ENCODE peak calls at places on chromosomes 11 and 22, in eight cellular contexts. A is breast epithelium, I is transverse colon, F is HCT116, Y is GM23338, X is sigmoid colon, J is stomach, H is HL-60. V is an unnamed sample.

GRCh38 chr11:123853038-123853437 is 32.4 kb downstream of the TMEM225 start:
- DNase-seq in A (no peak), Y (peak), F (no peak), J (no peak), X (no peak), I (no peak), H (no peak), V (no peak)

GRCh38 chr11:92826136-92826535 is 143.3 kb upstream of the MTNR1B start:
- DNase-seq in A (no peak), H (no peak), X (no peak), I (no peak), F (no peak), J (no peak), Y (no peak), V (no peak)

GRCh38 chr11:67178878-67179277 is 59.8 kb downstream of the KDM2A start:
- DNase-seq in J (no peak), A (no peak), Y (no peak), H (no peak), F (no peak), X (no peak), I (no peak), V (no peak)

GRCh38 chr11:94132152-94132558 is 3.5 kb downstream of the PANX1 start:
- DNase-seq in Y (no peak), A (no peak), H (no peak), J (no peak), I (peak), F (no peak), X (no peak), V (no peak)

GRCh38 chr11:119773016-119773415 is 44.0 kb upstream of the NECTIN1 start:
- DNase-seq in H (no peak), Y (no peak), J (no peak), X (no peak), F (no peak), I (no peak), A (no peak), V (no peak)

GRCh38 chr22:33328789-33329296 is 270.7 kb upstream of the SYN3 start:
- DNase-seq in H (no peak), X (no peak), Y (peak), J (no peak), I (no peak), F (no peak), A (no peak), V (no peak)

GRCh38 chr11:118342503-118343161 is at the start of gene CD3D:
- DNase-seq in A (no peak), Y (peak), X (no peak), J (no peak), H (no peak), I (no peak), F (no peak), V (no peak)

GRCh38 chr11:2100361-2101170 is 38.6 kb downstream of the IGF2 start:
- DNase-seq in H (no peak), X (peak), F (no peak), I (peak), J (peak), Y (no peak), A (peak), V (peak)

GRCh38 chr22:48535868-48536690 is 1291.6 kb downstream of the BRD1 start:
- DNase-seq in F (no peak), X (no peak), Y (no peak), I (no peak), A (no peak), H (no peak), J (no peak), V (no peak)

GRCh38 chr22:29635734-29636357 is 32.4 kb downstream of the NF2 start:
- DNase-seq in A (no peak), H (peak), X (no peak), Y (peak), F (peak), I (no peak), J (no peak), V (no peak)

GRCh38 chr11:13859986-13860385 is 102.5 kb upstream of the SPON1 start:
- DNase-seq in I (no peak), J (no peak), Y (no peak), H (no peak), F (no peak), A (no peak), X (no peak), V (no peak)

GRCh38 chr22:48836673-48837340 is 990.9 kb downstream of the BRD1 start:
- DNase-seq in H (no peak), J (no peak), F (no peak), Y (no peak), I (no peak), X (no peak), A (no peak), V (no peak)

GRCh38 chr11:93791493-93791892 is 7.4 kb downstream of the MED17 start:
- DNase-seq in X (no peak), J (no peak), A (no peak), H (no peak), F (no peak), I (no peak), Y (no peak), V (no peak)

GRCh38 chr11:48116843-48117242 is 99.8 kb upstream of the OR4B1 start:
- DNase-seq in A (no peak), H (no peak), Y (peak), I (no peak), J (no peak), F (no peak), X (no peak), V (no peak)

GRCh38 chr22:47129902-47130301 is 367.5 kb downstream of the TBC1D22A start:
- DNase-seq in Y (no peak), J (peak), I (peak), X (no peak), F (peak), A (no peak), H (peak), V (no peak)

GRCh38 chr22:40046126-40046525 is 51.4 kb downstream of the FAM83F start:
- DNase-seq in I (no peak), A (no peak), Y (no peak), J (no peak), H (no peak), X (no peak), F (no peak), V (no peak)

GRCh38 chr11:107123022-107123421 is 104.7 kb upstream of the GUCY1A2 start:
- DNase-seq in F (no peak), J (no peak), A (no peak), I (no peak), H (no peak), X (no peak), Y (no peak), V (no peak)

GRCh38 chr11:13861411-13861810 is 101.1 kb upstream of the SPON1 start:
- DNase-seq in Y (no peak), A (no peak), H (no peak), F (no peak), I (no peak), X (no peak), J (no peak), V (no peak)

GRCh38 chr11:76206077-76206326 is 300 bp downstream of the WNT11 start:
- DNase-seq in H (no peak), I (peak), Y (no peak), F (no peak), X (no peak), A (no peak), J (no peak), V (no peak)

GRCh38 chr22:45451988-45452387 is 38.5 kb downstream of the RIBC2 start:
- DNase-seq in A (no peak), Y (no peak), F (no peak), H (no peak), J (no peak), X (no peak), I (no peak), V (no peak)

GRCh38 chr11:119567667-119568582 is 145.0 kb upstream of the THY1 start:
- DNase-seq in F (no peak), H (no peak), Y (peak), I (no peak), A (no peak), J (no peak), X (peak), V (no peak)

GRCh38 chr11:870127-870413 is 27.4 kb downstream of the TSPAN4 start:
- DNase-seq in J (no peak), Y (peak), A (no peak), I (no peak), F (no peak), X (no peak), H (no peak), V (no peak)
- TF ChIP-seq POLR2AphosphoS5 in J (no peak), Y (no peak), A (no peak), I (no peak), F (no peak), X (no peak), H (no peak), V (no peak)

DNA sequence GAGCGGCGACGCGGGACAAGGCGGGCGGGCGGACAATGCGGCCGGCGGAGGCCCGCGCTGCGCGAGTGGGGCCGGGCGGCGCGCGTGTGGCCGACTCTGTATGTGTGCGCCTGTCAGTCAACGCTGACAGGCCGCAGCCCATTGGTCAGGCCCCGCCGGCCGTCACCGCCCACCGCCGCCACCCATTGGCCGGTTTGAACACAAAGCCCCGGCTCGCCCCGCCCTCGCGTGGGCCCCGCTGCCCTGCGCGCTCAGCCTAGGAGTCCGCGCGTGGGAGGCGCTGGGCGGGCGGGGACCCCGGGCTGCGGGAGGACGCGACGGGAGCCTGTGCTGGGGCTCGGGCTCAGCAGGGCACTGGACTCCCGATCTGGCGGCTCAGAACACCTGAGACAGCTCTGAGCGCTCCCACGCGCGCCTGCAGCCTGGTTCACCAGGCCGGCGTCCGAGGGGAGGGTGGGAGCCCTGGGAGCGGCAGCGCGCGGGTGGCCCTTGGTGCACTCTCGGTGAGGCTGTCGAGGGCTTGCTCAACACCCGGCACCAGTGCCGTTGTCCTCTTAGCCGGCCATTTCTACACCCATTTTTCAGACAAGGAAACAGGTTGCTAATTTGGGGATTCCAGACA is at the start of gene SUN2:
- DNase-seq in Y (peak), J (peak), A (peak), F (no peak), X (peak), H (peak), I (peak), V (peak)
- TF ChIP-seq POLR2AphosphoS5 in Y (peak), J (peak), A (no peak), F (peak), X (peak), H (peak), I (peak), V (no peak)

GRCh38 chr22:38033522-38034277 is 23.5 kb upstream of the PICK1 start:
- DNase-seq in A (no peak), X (peak), H (no peak), J (no peak), Y (no peak), F (no peak), I (no peak), V (no peak)

GRCh38 chr22:38034278-38034882 is 22.8 kb upstream of the PICK1 start:
- DNase-seq in H (peak), Y (peak), I (peak), F (peak), X (peak), A (peak), J (peak), V (no peak)

GRCh38 chr22:38031491-38031890 is 25.7 kb upstream of the PICK1 start:
- DNase-seq in Y (no peak), X (no peak), H (no peak), I (no peak), F (no peak), J (no peak), A (no peak), V (no peak)

GRCh38 chr22:38034884-38035529 is 22.2 kb upstream of the PICK1 start:
- DNase-seq in J (no peak), I (no peak), A (no peak), Y (no peak), F (no peak), H (no peak), X (no peak), V (no peak)

GRCh38 chr22:38032681-38033521 is 24.3 kb upstream of the PICK1 start:
- DNase-seq in A (no peak), J (no peak), X (peak), H (peak), F (no peak), Y (no peak), I (no peak), V (no peak)
- TF ChIP-seq POLR2AphosphoS5 in A (no peak), J (no peak), X (peak), H (no peak), F (no peak), Y (no peak), I (no peak), V (no peak)

GRCh38 chr11:10694481-10695239 is 1.1 kb upstream of the IRAG1 start:
- DNase-seq in J (no peak), I (no peak), F (no peak), X (no peak), H (no peak), Y (no peak), A (no peak), V (no peak)
- TF ChIP-seq POLR2AphosphoS5 in J (no peak), I (no peak), F (no peak), X (no peak), H (no peak), Y (no peak), A (no peak), V (no peak)

DNA sequence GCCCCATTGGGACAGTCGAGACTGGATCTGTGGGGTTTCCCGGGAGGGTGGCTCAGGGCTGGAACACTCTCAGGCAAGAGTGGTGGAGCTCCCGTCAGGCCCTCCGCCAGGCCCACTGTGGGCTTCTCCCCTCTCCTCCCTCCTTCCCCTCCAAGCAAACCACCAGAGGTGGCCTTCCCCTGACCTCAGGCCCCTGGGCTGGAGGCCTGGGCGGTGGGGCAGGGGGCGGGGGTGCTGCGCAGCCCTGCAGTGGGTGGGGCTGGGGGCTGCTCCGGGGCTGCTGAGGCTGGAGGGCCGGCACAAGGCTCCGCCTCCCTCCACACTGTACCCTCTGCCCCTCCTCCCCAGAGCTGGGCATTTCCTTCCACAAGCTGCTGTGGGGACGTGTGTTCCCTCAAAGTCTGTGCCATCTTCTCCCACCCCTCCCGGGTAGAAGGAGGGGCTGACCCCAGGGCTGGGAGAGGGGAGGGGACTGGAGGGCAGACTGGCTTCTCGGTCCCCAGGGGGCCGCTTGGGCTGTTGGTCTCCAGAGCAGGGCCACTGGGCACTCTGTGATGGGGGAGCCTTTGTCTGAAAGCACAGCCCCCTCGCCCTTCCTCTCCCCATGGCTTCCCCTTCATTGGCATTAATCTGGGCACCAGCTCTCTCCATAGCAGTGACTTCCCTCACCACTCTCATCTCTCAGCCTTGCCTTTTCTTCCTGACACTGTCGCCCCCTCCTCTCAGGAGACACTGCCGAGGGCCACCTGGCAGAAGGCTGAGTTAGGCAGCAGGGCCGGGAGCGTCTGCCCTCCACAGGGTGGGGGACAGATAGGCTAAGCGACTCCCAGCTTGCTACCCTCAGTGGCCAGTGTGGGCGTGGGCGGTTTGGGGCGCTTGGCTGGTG is 7.1 kb downstream of the RCOR2 start:
- DNase-seq in I (no peak), J (no peak), F (no peak), Y (peak), H (no peak), X (no peak), A (no peak), V (no peak)
- TF ChIP-seq POLR2AphosphoS5 in I (no peak), J (no peak), F (no peak), Y (no peak), H (no peak), X (no peak), A (no peak), V (no peak)

GRCh38 chr11:20160425-20161229 is at the start of gene DBX1:
- DNase-seq in Y (peak), X (no peak), F (no peak), H (no peak), A (no peak), J (no peak), I (no peak), V (no peak)
- TF ChIP-seq POLR2AphosphoS5 in Y (no peak), X (no peak), F (no peak), H (no peak), A (no peak), J (no peak), I (no peak), V (no peak)

DNA sequence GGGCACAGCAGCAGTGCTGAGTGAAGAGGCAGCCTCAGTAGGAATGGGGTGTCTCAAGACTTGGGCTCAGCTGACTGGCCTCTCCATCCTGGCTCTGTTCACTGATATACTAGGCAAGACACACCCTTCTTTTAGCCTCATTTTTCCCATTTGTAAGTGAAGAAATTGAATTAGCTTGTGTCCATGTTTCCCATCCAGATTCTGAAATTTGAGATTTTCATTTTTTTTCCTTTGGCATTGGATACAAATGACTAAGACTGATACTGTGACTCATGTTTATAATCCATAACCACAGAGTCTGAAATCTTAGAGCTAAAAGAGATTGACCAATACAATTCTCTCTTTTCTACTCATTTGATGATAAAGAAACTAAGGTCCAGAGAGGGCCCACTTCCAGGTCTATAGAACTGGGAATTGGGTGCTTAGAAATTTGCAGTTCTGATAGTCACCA is 110.9 kb downstream of the KCNC1 start:
- DNase-seq in Y (no peak), X (no peak), J (no peak), F (no peak), A (no peak), I (no peak), H (no peak), V (no peak)
- TF ChIP-seq POLR2AphosphoS5 in Y (no peak), X (no peak), J (no peak), F (no peak), A (no peak), I (no peak), H (no peak), V (no peak)

DNA sequence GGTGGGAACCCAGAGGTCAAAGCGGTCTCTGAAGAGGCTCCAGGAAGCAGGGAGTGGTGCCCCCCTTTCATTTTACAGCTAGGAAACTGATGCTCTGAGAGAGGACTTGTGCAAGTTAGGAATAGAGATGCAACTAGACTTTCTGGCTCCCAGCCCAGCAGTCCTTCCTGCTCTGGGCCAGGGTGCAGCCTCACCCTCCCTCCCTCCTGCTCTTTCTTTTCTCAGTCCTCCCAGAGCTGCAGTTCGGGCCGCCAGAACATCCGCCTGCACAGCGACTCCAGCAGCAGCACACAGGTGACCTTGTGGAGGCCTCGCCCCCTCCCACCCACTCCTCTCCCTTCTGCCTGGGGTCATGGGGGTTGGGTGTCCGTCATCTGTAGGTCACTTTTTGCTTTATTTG is 51.5 kb downstream of the LHFPL7 start:
- DNase-seq in J (peak), X (peak), H (peak), F (peak), Y (peak), A (peak), I (peak), V (peak)
- TF ChIP-seq POLR2AphosphoS5 in J (no peak), X (no peak), H (no peak), F (no peak), Y (no peak), A (no peak), I (no peak), V (no peak)

GRCh38 chr22:38482662-38483308 is 14.9 kb downstream of the KDELR3 start:
- DNase-seq in F (no peak), X (no peak), J (no peak), A (no peak), I (no peak), Y (no peak), H (no peak), V (peak)

GRCh38 chr22:38481871-38482332 is 14.0 kb downstream of the KDELR3 start:
- DNase-seq in A (no peak), H (no peak), F (no peak), Y (no peak), J (no peak), X (no peak), I (no peak), V (no peak)

GRCh38 chr22:38485783-38486182 is 17.9 kb downstream of the KDELR3 start:
- DNase-seq in H (no peak), A (no peak), F (no peak), Y (no peak), I (no peak), X (no peak), J (no peak), V (peak)

GRCh38 chr22:38481162-38481870 is 13.4 kb downstream of the KDELR3 start:
- DNase-seq in J (no peak), H (no peak), Y (no peak), A (no peak), F (no peak), X (no peak), I (no peak), V (no peak)

DNA sequence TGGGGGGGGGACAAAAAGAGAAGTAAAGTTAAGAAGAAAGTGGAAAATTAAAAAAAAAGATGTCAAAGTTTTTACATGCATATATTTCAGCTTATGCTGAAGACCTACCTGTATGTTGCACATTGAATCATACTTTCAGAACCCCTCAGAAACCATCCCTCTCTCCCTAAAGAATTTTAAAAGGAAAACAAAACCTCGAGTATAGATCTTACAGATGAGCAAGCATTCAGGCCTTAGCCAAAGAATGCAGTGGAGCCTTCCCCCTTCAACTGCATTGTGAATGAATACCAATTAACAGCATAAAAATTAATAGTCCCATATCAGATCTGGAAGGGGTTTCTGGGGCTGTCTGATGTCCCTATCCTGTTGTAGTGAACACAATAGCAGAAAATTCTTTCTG is 16.3 kb downstream of the KDELR3 start:
- DNase-seq in X (no peak), I (no peak), F (no peak), Y (no peak), J (no peak), H (no peak), A (no peak), V (no peak)
- TF ChIP-seq POLR2AphosphoS5 in X (peak), I (no peak), F (no peak), Y (no peak), J (no peak), H (no peak), A (no peak), V (no peak)

GRCh38 chr11:126929186-126930085 is 71.1 kb downstream of the KIRREL3 start:
- DNase-seq in H (no peak), I (no peak), A (no peak), F (no peak), X (no peak), Y (no peak), J (no peak), V (no peak)
- TF ChIP-seq POLR2AphosphoS5 in H (no peak), I (no peak), A (no peak), F (no peak), X (no peak), Y (no peak), J (no peak), V (no peak)